ENCODE peak calls at places on chromosome 10, in ten cellular contexts. H is AG08396; R is astrocyte; F is kidney; O is type B pancreatic cell; G is natural killer cell; U is HTR-8/SVneo; Q is stimulated activated CD8-positive, alpha-beta memory T cell treated with anti-CD3 and anti-CD28 coated beads, Interleukin-7, amount 100 ng/mL, for 1 hour; V is tibial nerve; M is dorsolateral prefrontal cortex. I is an unnamed sample.

GRCh38 chr10:90621577-90621976 is 236.3 kb downstream of the HTR7 start:
- DNase-seq in F (no peak), G (no peak), U (no peak), R (no peak), M (no peak), O (no peak), V (no peak), H (peak), Q (no peak), I (no peak)

GRCh38 chr10:131804551-131805295 is 96.1 kb upstream of the PPP2R2D start:
- DNase-seq in O (no peak), M (peak), F (no peak), V (no peak), H (no peak), U (no peak), G (no peak), R (no peak), Q (no peak), I (no peak)

GRCh38 chr10:97584060-97584797 is at the start of gene HOGA1:
- DNase-seq in G (no peak), H (peak), F (peak), O (no peak), R (peak), M (peak), Q (no peak), V (peak), U (peak), I (no peak)

GRCh38 chr10:112813866-112814596 is 136.0 kb upstream of the TCF7L2 start:
- DNase-seq in V (no peak), H (no peak), F (no peak), O (no peak), M (no peak), G (no peak), Q (no peak), U (no peak), R (no peak), I (no peak)

GRCh38 chr10:131703527-131703926 is 197.3 kb upstream of the PPP2R2D start:
- DNase-seq in O (peak), G (no peak), H (no peak), R (no peak), M (no peak), V (no peak), Q (no peak), F (no peak), U (no peak), I (no peak)

GRCh38 chr10:77501152-77501845 is 136.3 kb downstream of the KCNMA1 start:
- DNase-seq in Q (no peak), F (peak), G (no peak), V (no peak), M (peak), R (peak), H (peak), U (peak), O (no peak), I (no peak)

GRCh38 chr10:97025613-97026242 is 160.0 kb downstream of the SLIT1 start:
- DNase-seq in Q (no peak), F (no peak), M (no peak), H (peak), U (peak), G (peak), V (no peak), O (no peak), R (peak), I (no peak)

GRCh38 chr10:88991161-88991899 is 732 bp downstream of the FAS start:
- DNase-seq in F (peak), G (peak), R (peak), H (peak), V (peak), O (peak), Q (no peak), M (no peak), U (peak), I (no peak)

GRCh38 chr10:11598749-11599396 is 12.6 kb downstream of the USP6NL start:
- DNase-seq in G (no peak), H (no peak), U (no peak), F (no peak), O (no peak), M (no peak), Q (no peak), R (no peak), V (no peak), I (no peak)

GRCh38 chr10:127942811-127943210 is 35.9 kb downstream of the PTPRE start:
- DNase-seq in G (no peak), O (no peak), H (no peak), Q (no peak), F (no peak), M (no peak), V (no peak), R (no peak), U (no peak), I (no peak)

GRCh38 chr10:63720072-63720537 is 198.9 kb downstream of the REEP3 start:
- DNase-seq in V (no peak), O (no peak), F (no peak), U (peak), R (no peak), Q (peak), M (no peak), H (no peak), G (no peak), I (no peak)

GRCh38 chr10:132722391-132722790 is 63.6 kb downstream of the NKX6-2 start:
- DNase-seq in F (no peak), G (no peak), U (no peak), R (no peak), V (no peak), Q (no peak), H (no peak), M (no peak), O (no peak), I (no peak)

GRCh38 chr10:819816-820215 is 111.7 kb downstream of the LARP4B start:
- DNase-seq in O (no peak), V (no peak), F (no peak), G (no peak), R (no peak), M (no peak), Q (no peak), H (no peak), U (no peak), I (no peak)

GRCh38 chr10:132356621-132357195 is 24.7 kb downstream of the LRRC27 start:
- DNase-seq in G (no peak), U (no peak), V (no peak), Q (no peak), R (no peak), H (no peak), O (no peak), M (no peak), F (no peak), I (no peak)

GRCh38 chr10:132497083-132497680 is 40.4 kb upstream of the INPP5A start:
- DNase-seq in G (no peak), R (no peak), H (no peak), Q (no peak), M (peak), U (no peak), O (no peak), F (peak), V (no peak), I (no peak)

GRCh38 chr10:11260136-11260535 is 242.5 kb downstream of the CELF2 start:
- DNase-seq in V (no peak), Q (no peak), F (no peak), H (no peak), R (no peak), G (no peak), U (no peak), O (no peak), M (no peak), I (no peak)

GRCh38 chr10:107546239-107546638 is 381.7 kb upstream of the SORCS1 start:
- DNase-seq in U (no peak), O (no peak), G (no peak), R (peak), V (no peak), M (no peak), H (no peak), Q (no peak), F (no peak), I (no peak)

I was measured in esophagus squamous epithelium.